ENCODE peak calls at places on chromosome 19, in eight cellular contexts. I, A, H, R, L, Q, K and C are unnamed samples.

GRCh38 chr19:47512183-47512947 is 2.5 kb downstream of the NAPA start:
- DNase-seq in I (peak), A (no peak), H (no peak), R (no peak), L (no peak), Q (no peak), K (peak), C (peak)

GRCh38 chr19:56637976-56638555 is 4.9 kb upstream of the SMIM17 start:
- DNase-seq in I (peak), A (peak), H (peak), R (no peak), L (peak), Q (no peak), K (peak), C (peak)

GRCh38 chr19:40800997-40801377 is 2.0 kb downstream of the EGLN2 start:
- DNase-seq in I (no peak), A (no peak), H (no peak), R (no peak), L (no peak), Q (no peak), K (no peak), C (no peak)

GRCh38 chr19:4014541-4015491 is 7.3 kb downstream of the PIAS4 start:
- DNase-seq in I (peak), A (peak), H (no peak), R (peak), L (peak), Q (no peak), K (no peak), C (no peak)

GRCh38 chr19:46068345-46069258 is 27.8 kb upstream of the IGFL4 start:
- DNase-seq in I (no peak), A (no peak), H (peak), R (no peak), L (no peak), Q (no peak), K (peak), C (no peak)

GRCh38 chr19:8071912-8072311 is 19.4 kb downstream of the CCL25 start:
- DNase-seq in I (no peak), A (no peak), H (no peak), R (no peak), L (no peak), Q (no peak), K (no peak), C (no peak)

GRCh38 chr19:10748924-10749434 is 31.1 kb downstream of the DNM2 start:
- DNase-seq in I (peak), A (no peak), H (no peak), R (no peak), L (no peak), Q (no peak), K (peak), C (peak)

GRCh38 chr19:10356431-10356830 is 17.0 kb upstream of the ICAM3 start:
- DNase-seq in I (no peak), A (no peak), H (no peak), R (no peak), L (no peak), Q (no peak), K (no peak), C (no peak)

GRCh38 chr19:47075179-47075811 is 26.9 kb upstream of the TMEM160 start:
- DNase-seq in I (no peak), A (no peak), H (no peak), R (no peak), L (no peak), Q (no peak), K (peak), C (no peak)